ENCODE peak calls at places on chromosome 14, in nine cellular contexts. N is Daoy; A is H54; P is A549; O is transverse colon; B is hypothalamus; W is stimulated activated CD4-positive, alpha-beta T cell treated with anti-CD3 and anti-CD28 coated beads, Interleukin-1b, Interleukin-23, amount 100 ng/mL, for 1 hour; Y is occipital lobe; T is NCI-H1694 treated with DMSO at 0.1 percent for 48 hours. G is an unnamed sample.

GRCh38 chr14:85529803-85530574 is at the start of gene FLRT2:
- DNase-seq in T (no peak), B (no peak), P (peak), O (no peak), W (no peak), Y (peak), N (peak), A (no peak), G (no peak)

GRCh38 chr14:20697273-20698017 is 8.9 kb downstream of the ANG start:
- DNase-seq in N (peak), B (peak), Y (peak), T (peak), A (no peak), P (peak), O (peak), W (no peak), G (peak)

GRCh38 chr14:98808494-98809407 is 463.2 kb downstream of the BCL11B start:
- DNase-seq in B (no peak), P (no peak), N (peak), A (no peak), Y (no peak), W (no peak), T (no peak), O (no peak), G (no peak)

GRCh38 chr14:68144051-68144681 is 324.6 kb downstream of the RAD51B start:
- DNase-seq in Y (no peak), B (no peak), A (no peak), W (no peak), T (no peak), O (peak), P (no peak), N (peak), G (no peak)

GRCh38 chr14:51627313-51627712 is 24.4 kb upstream of the FRMD6 start:
- DNase-seq in P (no peak), W (no peak), O (no peak), A (no peak), N (no peak), B (no peak), Y (no peak), T (no peak), G (no peak)

GRCh38 chr14:41607119-41607785 is 576 bp downstream of the LRFN5 start:
- DNase-seq in Y (no peak), T (peak), W (no peak), A (no peak), O (no peak), P (no peak), N (no peak), B (no peak), G (no peak)

GRCh38 chr14:69877492-69877891 is 1.7 kb upstream of the SMOC1 start:
- DNase-seq in A (peak), Y (no peak), N (peak), O (no peak), B (peak), W (no peak), T (peak), P (no peak), G (peak)

GRCh38 chr14:69191340-69192111 is at the start of gene EXD2:
- DNase-seq in B (peak), T (peak), O (peak), N (peak), P (peak), A (peak), Y (peak), W (peak), G (peak)

GRCh38 chr14:69650948-69651369 is 39.6 kb downstream of the SUSD6 start:
- DNase-seq in A (no peak), B (no peak), Y (no peak), N (peak), W (no peak), P (no peak), T (no peak), O (no peak), G (no peak)

GRCh38 chr14:60094306-60094897 is 2.7 kb downstream of the PCNX4 start:
- DNase-seq in T (no peak), B (no peak), A (no peak), N (peak), O (no peak), P (no peak), W (no peak), Y (no peak), G (no peak)

GRCh38 chr14:104553166-104554087 is 26.1 kb upstream of the C14orf180 start:
- DNase-seq in A (no peak), W (no peak), T (no peak), N (no peak), P (no peak), O (no peak), Y (no peak), B (no peak), G (no peak)

GRCh38 chr14:95102678-95103039 is 54.7 kb downstream of the DICER1 start:
- DNase-seq in A (no peak), T (peak), P (no peak), Y (no peak), N (no peak), W (no peak), B (no peak), O (no peak), G (no peak)

GRCh38 chr14:60722163-60722835 is 1.9 kb downstream of the SIX4 start:
- DNase-seq in Y (no peak), N (peak), T (peak), P (peak), O (peak), A (peak), B (no peak), W (no peak), G (peak)

GRCh38 chr14:49986344-49987014 is 93.6 kb downstream of the ARF6 start:
- DNase-seq in B (no peak), O (no peak), W (no peak), T (no peak), N (peak), Y (no peak), P (no peak), A (no peak), G (no peak)

GRCh38 chr14:81464253-81465001 is 64.3 kb upstream of the STON2 start:
- DNase-seq in T (peak), N (peak), O (peak), B (no peak), A (peak), P (peak), Y (no peak), W (peak), G (peak)

GRCh38 chr14:72962829-72963312 is 36.6 kb downstream of the DCAF4 start:
- DNase-seq in A (peak), B (no peak), Y (no peak), W (no peak), O (peak), P (peak), T (no peak), N (peak), G (peak)

GRCh38 chr14:105867961-105868599 is 341.7 kb downstream of the TMEM121 start:
- DNase-seq in T (peak), Y (no peak), W (no peak), P (no peak), N (no peak), B (no peak), O (no peak), A (no peak), G (no peak)

GRCh38 chr14:104690861-104691455 is 1.5 kb downstream of the INF2 start:
- DNase-seq in A (no peak), P (no peak), W (no peak), B (no peak), O (no peak), Y (no peak), T (no peak), N (no peak), G (no peak)

GRCh38 chr14:65280653-65281052 is 131.9 kb upstream of the FUT8 start:
- DNase-seq in Y (no peak), N (no peak), B (no peak), T (no peak), W (no peak), P (no peak), A (no peak), O (no peak), G (no peak)

GRCh38 chr14:44803239-44803905 is 158.4 kb downstream of the KLHL28 start:
- DNase-seq in T (peak), A (peak), B (no peak), Y (no peak), W (no peak), P (peak), N (peak), O (no peak), G (peak)

GRCh38 chr14:100680439-100681051 is 46.1 kb upstream of the DLK1 start:
- DNase-seq in B (no peak), P (no peak), W (no peak), A (no peak), Y (no peak), T (no peak), O (no peak), N (peak), G (no peak)

GRCh38 chr14:84584526-84584925 is 945.4 kb upstream of the FLRT2 start:
- DNase-seq in W (no peak), N (no peak), B (no peak), P (no peak), T (no peak), Y (no peak), A (no peak), O (no peak), G (no peak)

GRCh38 chr14:41521891-41522290 is 84.8 kb upstream of the LRFN5 start:
- DNase-seq in B (no peak), P (no peak), A (no peak), W (no peak), N (no peak), O (no peak), T (no peak), Y (no peak), G (peak)

GRCh38 chr14:103427485-103428443 is 42.5 kb downstream of the MARK3 start:
- DNase-seq in P (no peak), A (no peak), T (no peak), N (peak), B (no peak), W (no peak), O (no peak), Y (no peak), G (no peak)

GRCh38 chr14:72545411-72546311 is 348.2 kb downstream of the DPF3 start:
- DNase-seq in B (no peak), W (no peak), Y (no peak), P (no peak), A (peak), N (peak), T (peak), O (no peak), G (no peak)

GRCh38 chr14:70808023-70808401 is 1.3 kb downstream of the MAP3K9 start:
- DNase-seq in O (peak), T (peak), B (no peak), Y (peak), A (peak), W (peak), P (peak), N (peak), G (peak)

GRCh38 chr14:92287987-92288386 is 35.0 kb upstream of the SLC24A4 start:
- DNase-seq in T (no peak), P (no peak), Y (no peak), A (peak), B (no peak), N (peak), O (peak), W (no peak), G (peak)